ENCODE peak calls at places on chromosomes 5 and 9, in ten cellular contexts. A, P, C, T, I, E, F, M, N and R are unnamed samples. For H3K4me1, the result is how much of the 10 kb centered on the place peaks cover.

GRCh38 chr9:29212590-29213373 is 1639.5 kb upstream of the C9orf72 start:
- DNase-seq in C (no peak), T (peak), M (no peak), N (peak), F (peak), P (no peak), I (no peak), A (no peak), E (no peak), R (peak)

GRCh38 chr5:56450766-56451165 is 217.6 kb upstream of the ANKRD55 start:
- DNase-seq in M (no peak), T (no peak), N (no peak), I (no peak), E (no peak), P (no peak), A (no peak), C (no peak), F (peak), R (no peak)

GRCh38 chr5:44932922-44933585 is 124.3 kb downstream of the MRPS30 start:
- DNase-seq in M (no peak), F (no peak), P (no peak), E (no peak), I (no peak), C (no peak), A (no peak), N (no peak), T (no peak), R (no peak)

GRCh38 chr9:36486933-36487481 is 85.7 kb upstream of the MELK start:
- DNase-seq in T (peak), N (peak), M (no peak), I (peak), C (peak), E (no peak), P (peak), A (peak), F (peak), R (peak)

GRCh38 chr9:131669234-131670172 is 70.4 kb downstream of the RAPGEF1 start:
- DNase-seq in F (no peak), E (no peak), P (no peak), T (no peak), N (no peak), C (no peak), A (no peak), I (no peak), M (no peak), R (no peak)

GRCh38 chr9:16003785-16004184 is 450.9 kb downstream of the CCDC171 start:
- DNase-seq in E (no peak), A (no peak), N (no peak), I (no peak), C (no peak), T (no peak), M (no peak), P (no peak), F (no peak), R (no peak)

GRCh38 chr5:151243564-151243963 is 9.4 kb upstream of the GM2A start:
- DNase-seq in N (no peak), C (no peak), T (no peak), E (no peak), A (no peak), I (no peak), F (no peak), P (no peak), M (no peak), R (no peak)

GRCh38 chr5:91128604-91129003 is 254.5 kb downstream of the ARRDC3 start:
- DNase-seq in C (no peak), T (no peak), I (no peak), A (no peak), P (no peak), M (peak), E (no peak), N (no peak), F (no peak), R (no peak)

GRCh38 chr5:181156758-181157157 is 9.4 kb downstream of the OR2V2 start:
- DNase-seq in F (no peak), A (no peak), I (no peak), T (no peak), M (no peak), C (no peak), E (no peak), N (no peak), P (no peak), R (no peak)

GRCh38 chr5:124025306-124025705 is 513.3 kb downstream of the CSNK1G3 start:
- DNase-seq in C (no peak), P (no peak), N (no peak), A (no peak), F (no peak), E (no peak), T (no peak), M (no peak), I (no peak), R (peak)

GRCh38 chr9:34086889-34087288 is 38.2 kb upstream of the UBAP2 start:
- DNase-seq in C (no peak), N (no peak), P (no peak), I (no peak), A (no peak), T (no peak), E (no peak), F (no peak), M (peak), R (no peak)

GRCh38 chr9:34087370-34087769 is 38.7 kb upstream of the UBAP2 start:
- DNase-seq in F (no peak), P (no peak), T (no peak), A (no peak), C (no peak), E (no peak), I (no peak), N (no peak), M (no peak), R (no peak)

GRCh38 chr9:34089311-34089710 is 37.2 kb downstream of the DCAF12 start:
- DNase-seq in C (no peak), P (no peak), I (peak), E (no peak), T (peak), M (no peak), F (no peak), N (no peak), A (no peak), R (no peak)

GRCh38 chr9:34084562-34084961 is 35.9 kb upstream of the UBAP2 start:
- DNase-seq in P (no peak), A (no peak), C (no peak), M (no peak), F (peak), N (no peak), E (no peak), T (peak), I (peak), R (no peak)

GRCh38 chr9:34085581-34086500 is 37.2 kb upstream of the UBAP2 start:
- DNase-seq in E (no peak), T (peak), C (no peak), P (no peak), N (no peak), A (no peak), I (no peak), F (no peak), M (peak), R (no peak)
- H3K27ac ChIP-seq in E (no peak), T (peak), C (peak), P (peak), N (no peak), A (no peak), I (no peak), F (no peak), M (no peak), R (no peak)

DNA sequence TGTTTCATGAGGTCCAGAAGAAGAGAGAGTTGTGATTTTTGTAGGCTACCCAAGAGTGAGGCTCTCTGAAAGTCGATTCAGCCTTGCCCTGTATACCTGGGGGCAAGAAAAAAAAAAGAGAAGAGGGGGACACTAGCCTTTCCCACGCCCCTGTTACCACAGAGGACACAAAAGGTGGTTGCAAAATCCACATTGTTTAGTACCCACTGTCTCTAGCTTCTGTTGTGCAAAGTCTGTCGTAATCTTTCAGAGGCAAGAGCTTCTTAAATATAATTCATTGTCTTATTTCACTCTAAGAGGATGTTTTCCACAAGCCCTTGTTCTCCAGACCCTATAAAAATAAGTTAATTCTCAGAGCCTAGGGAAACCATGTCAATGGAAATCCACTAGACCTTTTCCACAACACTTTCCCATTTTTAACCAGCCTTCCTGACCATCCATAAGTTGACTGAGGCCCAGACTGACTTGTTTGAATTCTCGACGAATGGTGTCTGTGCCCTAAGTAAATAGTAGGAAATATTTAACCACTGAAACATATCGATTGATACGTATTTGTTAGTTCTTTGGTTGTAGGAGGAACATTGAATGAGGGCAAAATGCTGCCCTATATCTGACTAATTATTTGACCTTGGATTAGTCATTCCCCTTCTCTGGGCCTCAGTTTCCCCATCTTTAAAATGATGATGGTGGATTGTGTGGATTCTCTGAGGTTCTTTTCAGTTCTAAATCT is 182.7 kb downstream of the PAPPA start:
- DNase-seq in P (no peak), I (no peak), A (no peak), N (no peak), F (no peak), T (no peak), C (no peak), M (peak), E (no peak), R (no peak)
- H3K4me1 ChIP-seq in P (under half), I (under half), A (under half), N (under half), F (under half), T (under half), C (under half), M (under half), E (under half), R (under half)

GRCh38 chr9:446074-446699 is 231.5 kb downstream of the DOCK8 start:
- DNase-seq in I (no peak), C (no peak), P (no peak), F (no peak), M (no peak), N (peak), A (no peak), T (no peak), E (no peak), R (no peak)
- H3K27ac ChIP-seq in I (no peak), C (no peak), P (no peak), F (no peak), M (no peak), N (no peak), A (no peak), T (no peak), E (no peak), R (no peak)

GRCh38 chr9:31445357-31445756 is 939.1 kb upstream of the ACO1 start:
- DNase-seq in P (no peak), E (no peak), N (no peak), M (no peak), F (no peak), C (no peak), A (no peak), T (no peak), I (no peak), R (no peak)
- H3K4me1 ChIP-seq in P (under half), E (under half), N (under half), M (under half), F (under half), C (under half), A (under half), T (under half), I (under half), R (under half)

GRCh38 chr9:125511780-125512179 is 195.2 kb downstream of the MAPKAP1 start:
- DNase-seq in M (no peak), I (no peak), T (no peak), F (no peak), A (no peak), P (no peak), N (no peak), C (no peak), E (no peak), R (no peak)
- H3K27ac ChIP-seq in M (no peak), I (peak), T (no peak), F (no peak), A (no peak), P (no peak), N (no peak), C (peak), E (no peak), R (no peak)